ENCODE peak calls at places on chromosomes 1 and 21, in ten cellular contexts. R, T, I, O, Z, D, G, Y, W and C are unnamed samples. For H3K36me3, the result is how much of the 10 kb centered on the place peaks cover.

GRCh38 chr1:19189270-19189669 is 20.8 kb downstream of the UBR4 start:
- DNase-seq in R (no peak), T (no peak), I (no peak), O (no peak), Z (no peak), D (no peak), G (no peak), Y (no peak), W (no peak), C (no peak)

GRCh38 chr21:46368533-46369285 is 44.8 kb downstream of the PCNT start:
- DNase-seq in R (no peak), T (peak), I (no peak), O (peak), Z (no peak), D (no peak), G (no peak), Y (no peak), W (no peak), C (no peak)

GRCh38 chr1:170309389-170310013 is 163.7 kb downstream of the NTMT2 start:
- DNase-seq in R (no peak), T (no peak), I (peak), O (no peak), Z (peak), D (no peak), G (no peak), Y (no peak), W (peak), C (no peak)

GRCh38 chr1:173856903-173857302 is 10.9 kb downstream of the GAS5 start:
- DNase-seq in R (no peak), T (no peak), I (no peak), O (no peak), Z (no peak), D (no peak), G (no peak), Y (no peak), W (no peak), C (no peak)

GRCh38 chr1:226123591-226124471 is 61.3 kb downstream of the H3-3A start:
- DNase-seq in R (no peak), T (peak), I (no peak), O (no peak), Z (no peak), D (peak), G (no peak), Y (peak), W (no peak), C (no peak)

GRCh38 chr1:210568631-210569030 is 239.9 kb downstream of the HHAT start:
- DNase-seq in R (no peak), T (no peak), I (no peak), O (no peak), Z (no peak), D (no peak), G (no peak), Y (no peak), W (no peak), C (no peak)

GRCh38 chr1:53115403-53116306 is 26.8 kb downstream of the SLC1A7 start:
- DNase-seq in R (no peak), T (no peak), I (peak), O (no peak), Z (no peak), D (peak), G (no peak), Y (no peak), W (no peak), C (no peak)

GRCh38 chr21:28587748-28588147 is 404.9 kb downstream of the LTN1 start:
- DNase-seq in R (no peak), T (no peak), I (no peak), O (no peak), Z (no peak), D (no peak), G (no peak), Y (no peak), W (no peak), C (no peak)

GRCh38 chr21:44311108-44311507 is 11.3 kb downstream of the PFKL start:
- DNase-seq in R (no peak), T (no peak), I (no peak), O (no peak), Z (no peak), D (no peak), G (no peak), Y (no peak), W (no peak), C (no peak)
- H3K36me3 ChIP-seq in R (under half), T (under half), I (under half), O (under half), Z (under half), D (under half), G (under half), Y (under half), W (under half), C (under half)

GRCh38 chr1:193025218-193025617 is 33.9 kb downstream of the UCHL5 start:
- DNase-seq in R (no peak), T (no peak), I (no peak), O (no peak), Z (no peak), D (no peak), G (no peak), Y (no peak), W (no peak), C (no peak)
- H3K36me3 ChIP-seq in R (half or more), T (under half), I (under half), O (under half), Z (under half), D (under half), G (under half), Y (under half), W (under half), C (under half)

GRCh38 chr1:30790850-30791778 is 33.5 kb upstream of the LAPTM5 start:
- DNase-seq in R (peak), T (no peak), I (no peak), O (no peak), Z (no peak), D (no peak), G (no peak), Y (no peak), W (no peak), C (no peak)

GRCh38 chr1:30795026-30795425 is 37.5 kb upstream of the LAPTM5 start:
- DNase-seq in R (no peak), T (peak), I (no peak), O (no peak), Z (no peak), D (no peak), G (peak), Y (no peak), W (no peak), C (no peak)

GRCh38 chr1:30793209-30793608 is 35.6 kb upstream of the LAPTM5 start:
- DNase-seq in R (no peak), T (no peak), I (no peak), O (no peak), Z (no peak), D (no peak), G (no peak), Y (no peak), W (no peak), C (no peak)

GRCh38 chr1:30791853-30792252 is 34.3 kb upstream of the LAPTM5 start:
- DNase-seq in R (no peak), T (no peak), I (no peak), O (no peak), Z (no peak), D (no peak), G (no peak), Y (no peak), W (no peak), C (no peak)

GRCh38 chr1:30794260-30794659 is 36.7 kb upstream of the LAPTM5 start:
- DNase-seq in R (no peak), T (no peak), I (no peak), O (no peak), Z (no peak), D (no peak), G (no peak), Y (no peak), W (no peak), C (no peak)
- H3K36me3 ChIP-seq in R (under half), T (under half), I (under half), O (under half), Z (under half), D (under half), G (under half), Y (under half), W (under half), C (under half)

GRCh38 chr1:155961937-155962336 is 16.4 kb downstream of the ARHGEF2 start:
- DNase-seq in R (no peak), T (peak), I (no peak), O (no peak), Z (peak), D (peak), G (peak), Y (peak), W (peak), C (peak)

GRCh38 chr1:155966750-155967149 is 11.6 kb downstream of the ARHGEF2 start:
- DNase-seq in R (no peak), T (no peak), I (no peak), O (no peak), Z (no peak), D (peak), G (no peak), Y (no peak), W (no peak), C (no peak)

GRCh38 chr1:155962599-155963211 is 15.6 kb downstream of the ARHGEF2 start:
- DNase-seq in R (no peak), T (peak), I (no peak), O (no peak), Z (peak), D (no peak), G (peak), Y (peak), W (no peak), C (no peak)

GRCh38 chr1:155966135-155966534 is 12.2 kb downstream of the ARHGEF2 start:
- DNase-seq in R (no peak), T (no peak), I (no peak), O (no peak), Z (no peak), D (peak), G (no peak), Y (no peak), W (no peak), C (no peak)

DNA sequence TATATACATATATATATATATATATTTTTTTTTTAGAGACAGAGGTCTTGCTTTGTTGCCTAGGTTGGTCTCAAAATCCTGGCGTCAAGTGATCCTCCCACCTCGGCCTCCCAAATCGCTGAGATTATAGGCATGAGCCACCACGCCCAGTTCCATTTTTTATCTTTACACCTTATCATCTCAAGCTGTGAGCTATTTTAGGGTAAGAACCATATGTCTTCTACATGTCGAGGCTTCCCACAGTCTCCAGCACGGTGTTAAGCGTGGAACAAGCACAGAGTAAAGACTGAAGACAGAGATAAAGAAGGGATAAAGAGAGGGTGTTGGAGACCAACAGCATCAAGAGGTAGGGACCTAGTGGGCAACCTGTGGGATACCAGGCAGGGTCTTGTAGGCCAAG is 14.2 kb downstream of the ARHGEF2 start:
- DNase-seq in R (no peak), T (no peak), I (no peak), O (no peak), Z (no peak), D (no peak), G (no peak), Y (no peak), W (no peak), C (no peak)
- H3K36me3 ChIP-seq in R (half or more), T (half or more), I (under half), O (half or more), Z (under half), D (under half), G (under half), Y (under half), W (under half), C (half or more)